ENCODE peak calls at places on chromosomes 7 and 10, in seven cellular contexts. F is PC-9; G is RWPE1; W is cerebellum; P is T-helper 9 cell; V is stimulated activated CD4-positive, alpha-beta T cell treated with anti-CD3 and anti-CD28 coated beads, Interleukin-1b, Interleukin-23, amount 100 ng/mL, for 1 hour; Z is pancreas. B is an unnamed sample.

GRCh38 chr10:59907918-59908807 is 1.8 kb upstream of the CCDC6 start:
- DNase-seq in F (peak), G (no peak), W (no peak), P (no peak), V (no peak), Z (peak), B (no peak)

GRCh38 chr10:72379062-72379461 is 24.3 kb upstream of the DNAJB12 start:
- DNase-seq in F (no peak), G (no peak), W (no peak), P (no peak), V (no peak), Z (no peak), B (no peak)

GRCh38 chr7:74040791-74041520 is 13.0 kb downstream of the ELN start:
- DNase-seq in F (no peak), G (no peak), W (no peak), P (no peak), V (no peak), Z (no peak), B (no peak)

GRCh38 chr10:72243822-72244437 is 27.9 kb upstream of the ASCC1 start:
- DNase-seq in F (peak), G (no peak), W (no peak), P (no peak), V (no peak), Z (no peak), B (peak)

GRCh38 chr7:91719008-91719407 is 161.5 kb downstream of the MTERF1 start:
- DNase-seq in F (no peak), G (no peak), W (no peak), P (no peak), V (no peak), Z (no peak), B (no peak)

GRCh38 chr7:134376693-134377092 is 60.0 kb upstream of the SLC35B4 start:
- DNase-seq in F (no peak), G (no peak), W (no peak), P (no peak), V (no peak), Z (no peak), B (no peak)

GRCh38 chr7:118949031-118949430 is 724.5 kb downstream of the ANKRD7 start:
- DNase-seq in F (peak), G (no peak), W (no peak), P (no peak), V (no peak), Z (no peak), B (no peak)

GRCh38 chr7:40221836-40222235 is 87.0 kb downstream of the SUGCT start:
- DNase-seq in F (peak), G (peak), W (no peak), P (no peak), V (no peak), Z (no peak), B (no peak)

GRCh38 chr7:73373741-73374140 is 45.8 kb downstream of the FKBP6 start:
- DNase-seq in F (no peak), G (no peak), W (no peak), P (no peak), V (no peak), Z (no peak), B (no peak)

GRCh38 chr10:131267814-131268095 is 43.8 kb downstream of the TCERG1L start:
- DNase-seq in F (no peak), G (no peak), W (no peak), P (no peak), V (no peak), Z (no peak), B (no peak)

GRCh38 chr7:151172273-151173141 is 5.0 kb upstream of the GBX1 start:
- DNase-seq in F (peak), G (peak), W (peak), P (peak), V (peak), Z (peak), B (peak)

B was measured in left ventricle myocardium inferior.